ENCODE peak calls at places on chromosomes 11 and 22, in four cellular contexts. B is GM06990, D is ovary, Z is stomach. L is an unnamed sample.

GRCh38 chr11:72630104-72630852 is 43.9 kb downstream of the PDE2A start:
- DNase-seq in B (no peak), D (no peak), Z (no peak), L (no peak)

GRCh38 chr11:108368134-108368533 is 99.2 kb downstream of the C11orf65 start:
- DNase-seq in B (no peak), D (no peak), Z (no peak), L (no peak)

GRCh38 chr11:127202105-127202504 is 201.5 kb upstream of the KIRREL3 start:
- DNase-seq in B (no peak), D (no peak), Z (no peak), L (no peak)

GRCh38 chr22:49004484-49005399 is 822.9 kb downstream of the BRD1 start:
- DNase-seq in B (no peak), D (no peak), Z (peak; percentile 16), L (no peak)

GRCh38 chr11:86941077-86941870 is 13.9 kb downstream of the FZD4 start:
- DNase-seq in B (no peak), D (no peak), Z (no peak), L (no peak)

GRCh38 chr22:26367402-26368245 is 61.4 kb upstream of the ASPHD2 start:
- DNase-seq in B (peak; percentile 19), D (no peak), Z (peak; percentile 41), L (no peak)

GRCh38 chr11:134181707-134182106 is 42.1 kb downstream of the NCAPD3 start:
- DNase-seq in B (no peak), D (no peak), Z (no peak), L (no peak)

GRCh38 chr11:74702383-74703007 is 28.7 kb downstream of the CHRDL2 start:
- DNase-seq in B (peak; percentile 30), D (peak; percentile 62), Z (peak; percentile 74), L (peak; percentile 75)

GRCh38 chr22:26554956-26555355 is 35.0 kb downstream of the TPST2 start:
- DNase-seq in B (no peak), D (no peak), Z (no peak), L (no peak)

GRCh38 chr11:125494987-125495725 is 909 bp downstream of the FEZ1 start:
- DNase-seq in B (peak; percentile 28), D (peak; percentile 62), Z (no peak), L (peak; percentile 25)

GRCh38 chr11:19846654-19847330 is 134.2 kb downstream of the NAV2 start:
- DNase-seq in B (no peak), D (peak; percentile 86), Z (no peak), L (no peak)

GRCh38 chr11:45664376-45665205 is 831 bp downstream of the CHST1 start:
- DNase-seq in B (no peak), D (peak; percentile 39), Z (no peak), L (no peak)

GRCh38 chr11:130580372-130580771 is 131.9 kb downstream of the ADAMTS15 start:
- DNase-seq in B (no peak), D (peak; percentile 53), Z (no peak), L (no peak)

GRCh38 chr11:30368394-30368793 is 45.5 kb downstream of the ARL14EP start:
- DNase-seq in B (no peak), D (no peak), Z (no peak), L (no peak)

GRCh38 chr11:44894217-44894617 is 56.5 kb downstream of the TP53I11 start:
- DNase-seq in B (peak; percentile 26), D (peak; percentile 76), Z (peak; percentile 50), L (peak; percentile 74)

GRCh38 chr11:74687237-74688005 is 43.8 kb downstream of the CHRDL2 start:
- DNase-seq in B (no peak), D (no peak), Z (no peak), L (no peak)

GRCh38 chr11:42824067-42824466 is 487.7 kb upstream of the API5 start:
- DNase-seq in B (no peak), D (no peak), Z (no peak), L (no peak)

GRCh38 chr22:29509298-29509697 is 29.3 kb downstream of the NEFH start:
- DNase-seq in B (no peak), D (no peak), Z (no peak), L (no peak)

GRCh38 chr11:44270403-44271192 is 39.3 kb downstream of the ALX4 start:
- DNase-seq in B (no peak), D (no peak), Z (no peak), L (no peak)

GRCh38 chr11:86551286-86551685 is 121.1 kb downstream of the ME3 start:
- DNase-seq in B (no peak), D (no peak), Z (no peak), L (peak; percentile 18)

GRCh38 chr11:125938418-125938817 is 7.4 kb upstream of the VSIG10L2 start:
- DNase-seq in B (no peak), D (no peak), Z (peak; percentile 17), L (no peak)

GRCh38 chr22:48426466-48427380 is 1401.0 kb downstream of the BRD1 start:
- DNase-seq in B (no peak), D (no peak), Z (no peak), L (peak; percentile 39)

GRCh38 chr22:47210112-47210657 is 447.7 kb downstream of the TBC1D22A start:
- DNase-seq in B (no peak), D (peak; percentile 8), Z (peak; percentile 11), L (no peak)

GRCh38 chr22:47209547-47210023 is 447.1 kb downstream of the TBC1D22A start:
- DNase-seq in B (no peak), D (peak; percentile 13), Z (peak; percentile 22), L (no peak)

GRCh38 chr22:47207846-47208554 is 445.6 kb downstream of the TBC1D22A start:
- DNase-seq in B (no peak), D (peak; percentile 5), Z (peak; percentile 20), L (no peak)

GRCh38 chr22:47209077-47209514 is 446.6 kb downstream of the TBC1D22A start:
- DNase-seq in B (no peak), D (no peak), Z (peak; percentile 18), L (no peak)

DNA sequence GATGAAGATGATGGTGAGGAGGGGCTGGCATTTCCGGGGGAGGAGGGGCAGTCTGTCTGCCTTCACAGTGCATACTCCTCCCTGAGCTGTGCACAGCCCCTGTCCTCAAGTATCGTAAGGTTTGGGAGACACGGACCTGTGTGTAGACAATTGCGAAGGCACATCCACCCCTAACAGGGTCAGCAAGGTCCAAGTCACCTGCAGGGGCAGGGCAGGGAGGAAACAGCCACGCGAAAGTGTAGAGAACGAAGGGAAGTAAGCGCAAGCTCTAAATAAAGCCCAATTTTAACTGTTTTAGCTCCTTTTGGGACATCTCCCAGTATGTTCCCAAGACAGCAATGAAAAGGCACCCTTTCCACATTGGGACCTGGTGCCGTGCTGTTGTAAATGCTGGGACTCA is 448.2 kb downstream of the TBC1D22A start:
- DNase-seq in B (no peak), D (no peak), Z (peak; percentile 8), L (no peak)
- H3K4me3 ChIP-seq in B (no peak overlapping the region), D (no peak overlapping the region), Z (no peak overlapping the region), L (no peak overlapping the region)

DNA sequence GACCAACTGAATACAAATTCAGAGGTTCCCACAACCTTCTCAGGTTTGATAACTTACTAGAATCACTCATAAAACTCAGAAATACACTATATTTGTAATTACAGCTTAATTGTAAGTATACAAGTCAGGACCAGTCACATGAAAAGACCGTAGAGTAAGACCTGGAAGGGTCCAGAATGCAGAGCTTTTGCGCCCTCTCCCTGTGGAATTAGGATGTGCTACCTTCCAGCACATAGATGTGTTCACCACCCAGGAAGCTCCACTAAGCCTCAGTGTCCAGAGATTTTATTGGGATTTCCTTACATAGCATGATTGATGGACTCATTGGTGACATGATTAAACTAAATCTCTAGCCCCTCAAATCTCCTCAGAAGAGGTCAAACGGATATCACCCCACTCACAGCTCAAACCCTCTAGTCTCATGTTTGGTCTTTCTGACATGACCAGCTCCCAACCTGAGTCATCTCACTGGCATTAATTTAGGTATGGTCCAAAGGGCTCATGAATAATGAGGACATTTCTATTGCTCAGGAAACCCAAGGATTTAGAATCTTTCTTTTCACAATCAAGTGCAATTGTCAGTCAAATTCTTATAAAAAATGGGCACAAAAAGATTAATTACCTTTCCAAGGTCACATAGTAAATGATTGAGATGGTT is 77.2 kb upstream of the UBASH3B start:
- DNase-seq in B (no peak), D (no peak), Z (no peak), L (no peak)
- TF ChIP-seq CTCF in B (peak; percentile 14), D (no peak), Z (no peak), L (no peak)

DNA sequence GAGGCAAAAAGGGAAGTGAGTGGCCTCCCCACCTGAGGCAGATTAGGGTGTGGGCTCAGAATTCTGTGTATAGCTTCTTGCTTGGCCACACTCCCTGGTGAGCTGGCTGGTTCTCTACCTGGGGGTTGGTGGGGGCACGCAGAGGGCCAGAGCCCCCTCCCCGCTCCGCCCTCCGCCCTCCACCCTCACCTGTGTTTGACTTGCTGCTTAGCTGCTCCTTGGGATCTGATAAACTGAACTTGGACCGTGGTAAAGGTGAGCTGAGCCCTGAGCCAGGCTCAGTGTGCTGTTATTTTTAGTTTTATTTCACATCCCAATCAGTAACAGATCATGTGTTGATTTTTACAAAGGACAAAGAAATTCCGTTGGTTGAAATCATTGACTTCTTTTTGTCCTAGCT is 1.9 kb downstream of the OVOL1 start:
- DNase-seq in B (no peak), D (no peak), Z (no peak), L (no peak)
- H3K4me3 ChIP-seq in B (no peak overlapping the region), D (no peak overlapping the region), Z (peak overlapping the region; percentile 39), L (peak overlapping the region; percentile 43)

DNA sequence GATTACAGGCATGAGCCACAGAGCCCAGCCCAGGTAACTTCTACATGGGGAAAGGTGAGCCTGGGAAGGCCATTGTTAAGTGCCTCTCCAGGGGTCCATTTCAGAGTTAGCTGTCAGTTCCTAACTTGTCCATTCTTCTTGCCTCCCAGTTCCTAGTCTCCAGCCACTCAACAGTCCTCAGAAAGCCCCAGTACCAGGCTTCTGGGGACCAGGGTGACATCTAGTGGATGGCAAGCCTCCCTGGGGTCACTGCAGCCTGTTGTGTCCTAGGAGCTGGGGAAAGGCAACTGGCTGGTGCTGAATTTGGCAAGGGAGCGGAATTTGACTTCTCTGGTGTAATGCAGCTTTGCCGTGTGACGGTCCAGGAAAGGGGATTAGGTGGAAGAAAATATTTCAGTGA is 2.1 kb downstream of the LGALS12 start:
- DNase-seq in B (no peak), D (no peak), Z (peak; percentile 77), L (peak; percentile 71)
- TF ChIP-seq CTCF in B (peak; percentile 69), D (no peak), Z (peak; percentile 29), L (peak; percentile 34)

GRCh38 chr11:47941907-47942558 is 38.3 kb upstream of the PTPRJ start:
- DNase-seq in B (no peak), D (no peak), Z (no peak), L (no peak)

GRCh38 chr11:47943721-47944554 is 36.4 kb upstream of the PTPRJ start:
- DNase-seq in B (no peak), D (no peak), Z (no peak), L (no peak)

GRCh38 chr11:47946682-47947575 is 33.4 kb upstream of the PTPRJ start:
- DNase-seq in B (no peak), D (peak; percentile 64), Z (peak; percentile 84), L (peak; percentile 27)

GRCh38 chr11:47948137-47948536 is 32.2 kb upstream of the PTPRJ start:
- DNase-seq in B (no peak), D (no peak), Z (no peak), L (no peak)

GRCh38 chr11:47944555-47945128 is 35.7 kb upstream of the PTPRJ start:
- DNase-seq in B (no peak), D (no peak), Z (no peak), L (no peak)
- H3K4me3 ChIP-seq in B (no peak overlapping the region), D (no peak overlapping the region), Z (no peak overlapping the region), L (no peak overlapping the region)

GRCh38 chr22:38718414-38718813 is 12.7 kb downstream of the GTPBP1 start:
- DNase-seq in B (no peak), D (peak; percentile 27), Z (peak; percentile 66), L (no peak)
- TF ChIP-seq CTCF in B (no peak), D (no peak), Z (peak; percentile 56), L (peak; percentile 41)

GRCh38 chr22:22316589-22316988 is 72.0 kb downstream of the VPREB1 start:
- DNase-seq in B (no peak), D (no peak), Z (no peak), L (no peak)
- H3K4me3 ChIP-seq in B (no peak overlapping the region), D (no peak overlapping the region), Z (no peak overlapping the region), L (no peak overlapping the region)

GRCh38 chr11:61555051-61555969 is 25.6 kb downstream of the SYT7 start:
- DNase-seq in B (no peak), D (no peak), Z (no peak), L (no peak)
- TF ChIP-seq CTCF in B (no peak), D (no peak), Z (no peak), L (no peak)

L was measured in pancreas.